ENCODE peak calls at places on chromosomes 5 and 9, in five cellular contexts. One of them, this sample, is unnamed.

GRCh38 chr9:127112056-127112455 is 10.4 kb downstream of the ANGPTL2 start:
- DNase-seq in A549: no peak
- DNase-seq in heart left ventricle: peak; percentile 79
- DNase-seq in mucosa of descending colon: no peak
- DNase-seq in cardiac muscle cell: no peak
- DNase-seq in this sample: no peak

GRCh38 chr5:154308457-154309360 is 118.2 kb downstream of the GALNT10 start:
- DNase-seq in heart left ventricle: no peak
- DNase-seq in mucosa of descending colon: no peak
- DNase-seq in cardiac muscle cell: no peak
- DNase-seq in A549: peak; percentile 44
- DNase-seq in this sample: peak; percentile 32

GRCh38 chr5:134100283-134101011 is 14.0 kb upstream of the TCF7 start:
- DNase-seq in heart left ventricle: no peak
- DNase-seq in cardiac muscle cell: no peak
- DNase-seq in mucosa of descending colon: peak; percentile 38
- DNase-seq in A549: no peak
- DNase-seq in this sample: peak; percentile 68

GRCh38 chr5:114010362-114010761 is 351.5 kb upstream of the KCNN2 start:
- DNase-seq in cardiac muscle cell: no peak
- DNase-seq in A549: no peak
- DNase-seq in heart left ventricle: no peak
- DNase-seq in mucosa of descending colon: no peak
- DNase-seq in this sample: no peak

GRCh38 chr9:23117621-23118020 is 671.0 kb downstream of the DMRTA1 start:
- DNase-seq in mucosa of descending colon: no peak
- DNase-seq in cardiac muscle cell: peak; percentile 8
- DNase-seq in A549: no peak
- DNase-seq in heart left ventricle: no peak
- DNase-seq in this sample: no peak

GRCh38 chr5:146877178-146877681 is 1.3 kb downstream of the PPP2R2B start:
- DNase-seq in mucosa of descending colon: no peak
- DNase-seq in heart left ventricle: no peak
- DNase-seq in A549: no peak
- DNase-seq in cardiac muscle cell: peak; percentile 16
- DNase-seq in this sample: no peak

GRCh38 chr9:112029921-112030444 is 133.4 kb downstream of the UGCG start:
- DNase-seq in A549: peak; percentile 67
- DNase-seq in heart left ventricle: no peak
- DNase-seq in mucosa of descending colon: no peak
- DNase-seq in cardiac muscle cell: peak; percentile 14
- DNase-seq in this sample: no peak

GRCh38 chr5:33788922-33789321 is 102.9 kb downstream of the ADAMTS12 start:
- DNase-seq in A549: no peak
- DNase-seq in cardiac muscle cell: no peak
- DNase-seq in mucosa of descending colon: no peak
- DNase-seq in heart left ventricle: no peak
- DNase-seq in this sample: no peak

GRCh38 chr9:107000218-107000617 is 137.3 kb downstream of the ZNF462 start:
- DNase-seq in mucosa of descending colon: no peak
- DNase-seq in A549: no peak
- DNase-seq in heart left ventricle: no peak
- DNase-seq in cardiac muscle cell: no peak
- DNase-seq in this sample: no peak

GRCh38 chr9:22622823-22623222 is 176.2 kb downstream of the DMRTA1 start:
- DNase-seq in mucosa of descending colon: peak; percentile 3
- DNase-seq in heart left ventricle: no peak
- DNase-seq in cardiac muscle cell: no peak
- DNase-seq in A549: no peak
- DNase-seq in this sample: no peak

GRCh38 chr9:2180171-2180570 is 165.0 kb downstream of the SMARCA2 start:
- DNase-seq in cardiac muscle cell: no peak
- DNase-seq in mucosa of descending colon: no peak
- DNase-seq in A549: no peak
- DNase-seq in heart left ventricle: no peak
- DNase-seq in this sample: no peak

GRCh38 chr9:21802418-21803000 is at the start of gene MTAP:
- DNase-seq in A549: peak; percentile 89
- DNase-seq in cardiac muscle cell: peak; percentile 94
- DNase-seq in heart left ventricle: peak; percentile 93
- DNase-seq in mucosa of descending colon: peak; percentile 90
- DNase-seq in this sample: peak; percentile 94

GRCh38 chr5:146107901-146108300 is 2.5 kb upstream of the PLAC8L1 start:
- DNase-seq in heart left ventricle: no peak
- DNase-seq in A549: no peak
- DNase-seq in cardiac muscle cell: no peak
- DNase-seq in mucosa of descending colon: no peak
- DNase-seq in this sample: no peak

GRCh38 chr5:158727108-158727507 is 372.6 kb downstream of the EBF1 start:
- DNase-seq in heart left ventricle: no peak
- DNase-seq in cardiac muscle cell: no peak
- DNase-seq in mucosa of descending colon: no peak
- DNase-seq in A549: no peak
- DNase-seq in this sample: no peak

GRCh38 chr9:84301851-84302250 is 38.7 kb downstream of the SLC28A3 start:
- DNase-seq in heart left ventricle: no peak
- DNase-seq in mucosa of descending colon: no peak
- DNase-seq in A549: no peak
- DNase-seq in cardiac muscle cell: no peak
- DNase-seq in this sample: no peak

GRCh38 chr5:34484190-34484589 is 171.9 kb upstream of the RAI14 start:
- DNase-seq in A549: no peak
- DNase-seq in heart left ventricle: no peak
- DNase-seq in mucosa of descending colon: no peak
- DNase-seq in cardiac muscle cell: no peak
- DNase-seq in this sample: no peak

GRCh38 chr5:121707196-121707595 is 144.5 kb upstream of the FTMT start:
- DNase-seq in heart left ventricle: no peak
- DNase-seq in mucosa of descending colon: no peak
- DNase-seq in A549: no peak
- DNase-seq in cardiac muscle cell: no peak
- DNase-seq in this sample: no peak

GRCh38 chr5:116576043-116576713 is 1.6 kb upstream of the SEMA6A start:
- DNase-seq in heart left ventricle: peak; percentile 65
- DNase-seq in A549: peak; percentile 67
- DNase-seq in mucosa of descending colon: peak; percentile 68
- DNase-seq in cardiac muscle cell: peak; percentile 87
- DNase-seq in this sample: peak; percentile 89

GRCh38 chr9:133008824-133009223 is 22.0 kb upstream of the GTF3C5 start:
- DNase-seq in mucosa of descending colon: peak; percentile 49
- DNase-seq in A549: no peak
- DNase-seq in heart left ventricle: no peak
- DNase-seq in cardiac muscle cell: no peak
- DNase-seq in this sample: no peak

GRCh38 chr9:119078015-119078414 is 291.2 kb downstream of the BRINP1 start:
- DNase-seq in heart left ventricle: no peak
- DNase-seq in A549: no peak
- DNase-seq in cardiac muscle cell: no peak
- DNase-seq in mucosa of descending colon: no peak
- DNase-seq in this sample: no peak

GRCh38 chr9:83108208-83108607 is 45.3 kb upstream of the RASEF start:
- DNase-seq in cardiac muscle cell: no peak
- DNase-seq in heart left ventricle: no peak
- DNase-seq in A549: no peak
- DNase-seq in mucosa of descending colon: no peak
- DNase-seq in this sample: no peak

GRCh38 chr5:1316941-1317340 is 22.1 kb upstream of the TERT start:
- DNase-seq in cardiac muscle cell: no peak
- DNase-seq in A549: no peak
- DNase-seq in heart left ventricle: no peak
- DNase-seq in mucosa of descending colon: no peak
- DNase-seq in this sample: no peak

GRCh38 chr5:1317921-1318565 is 23.2 kb upstream of the TERT start:
- DNase-seq in heart left ventricle: no peak
- DNase-seq in mucosa of descending colon: no peak
- DNase-seq in A549: no peak
- DNase-seq in cardiac muscle cell: no peak
- DNase-seq in this sample: no peak

GRCh38 chr5:1315709-1316587 is 21.1 kb upstream of the TERT start:
- DNase-seq in cardiac muscle cell: no peak
- DNase-seq in heart left ventricle: no peak
- DNase-seq in mucosa of descending colon: peak; percentile 93
- DNase-seq in A549: no peak
- DNase-seq in this sample: no peak

GRCh38 chr5:1315018-1315708 is 20.3 kb upstream of the TERT start:
- DNase-seq in mucosa of descending colon: no peak
- DNase-seq in cardiac muscle cell: no peak
- DNase-seq in heart left ventricle: no peak
- DNase-seq in A549: no peak
- DNase-seq in this sample: no peak

DNA sequence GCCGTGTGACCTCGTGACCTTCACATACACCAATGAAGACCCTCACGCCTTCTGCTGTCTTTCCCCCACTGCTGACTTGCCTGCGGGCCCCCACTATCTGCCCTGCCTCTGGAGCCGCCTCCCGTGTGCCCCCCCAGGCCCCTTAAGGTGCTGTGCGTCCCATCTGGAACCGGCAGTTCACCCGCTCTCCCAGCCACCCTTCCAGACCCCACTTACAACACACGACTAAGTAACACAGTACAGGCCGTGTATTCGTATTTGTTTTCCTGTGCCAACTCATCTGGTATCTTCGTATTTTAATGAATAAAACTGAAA is 21.7 kb upstream of the TERT start:
- DNase-seq in heart left ventricle: no peak
- DNase-seq in cardiac muscle cell: no peak
- DNase-seq in A549: no peak
- DNase-seq in mucosa of descending colon: no peak
- DNase-seq in this sample: no peak
- H3K4me1 ChIP-seq in heart left ventricle: no peaks in the 10 kb centered on the region
- H3K4me1 ChIP-seq in cardiac muscle cell: no peaks in the 10 kb centered on the region
- H3K4me1 ChIP-seq in A549: peaks cover 13% of the 10 kb centered on the region
- H3K4me1 ChIP-seq in mucosa of descending colon: peaks cover 41% of the 10 kb centered on the region
- H3K4me1 ChIP-seq in this sample: no peaks in the 10 kb centered on the region

GRCh38 chr5:160968480-160968879 is 116.5 kb upstream of the ATP10B start:
- DNase-seq in mucosa of descending colon: no peak
- DNase-seq in heart left ventricle: no peak
- DNase-seq in A549: no peak
- DNase-seq in cardiac muscle cell: no peak
- DNase-seq in this sample: no peak

DNA sequence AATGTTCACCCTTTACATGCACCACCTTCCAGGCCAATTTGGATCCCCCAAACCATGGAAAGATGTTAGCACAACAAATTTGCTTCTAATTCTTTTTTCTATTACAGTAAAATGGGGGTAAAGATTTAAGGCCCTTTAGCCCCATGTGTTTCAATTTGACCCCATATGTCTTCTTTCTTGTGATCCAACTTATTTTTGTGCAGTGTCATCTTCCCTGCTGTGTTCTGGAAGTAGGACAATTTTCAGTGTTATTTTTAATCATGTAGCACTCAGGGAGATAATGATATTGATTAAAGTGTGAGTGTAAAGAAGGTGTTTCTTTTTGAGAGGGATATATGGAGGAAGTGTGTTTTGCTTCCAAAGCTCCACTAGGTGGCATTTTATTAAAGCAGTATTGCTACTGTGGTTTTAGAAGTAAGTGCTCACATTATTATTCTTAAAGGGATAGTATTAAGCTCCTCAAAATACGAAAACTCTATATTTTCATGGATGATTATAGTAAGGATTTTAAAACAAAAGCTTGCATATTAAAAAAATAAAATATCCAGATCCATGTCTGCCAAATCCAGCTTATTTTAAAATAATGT is 118.7 kb upstream of the ATP10B start:
- DNase-seq in cardiac muscle cell: peak; percentile 52
- DNase-seq in heart left ventricle: no peak
- DNase-seq in A549: no peak
- DNase-seq in mucosa of descending colon: no peak
- DNase-seq in this sample: no peak
- TF ChIP-seq CTCF in cardiac muscle cell: no peak
- TF ChIP-seq CTCF in heart left ventricle: peak; percentile 7
- TF ChIP-seq CTCF in A549: no peak
- TF ChIP-seq CTCF in mucosa of descending colon: no peak
- TF ChIP-seq CTCF in this sample: peak; percentile 32

GRCh38 chr9:89444212-89444611 is 53.7 kb downstream of the SEMA4D start:
- DNase-seq in heart left ventricle: no peak
- DNase-seq in A549: no peak
- DNase-seq in mucosa of descending colon: no peak
- DNase-seq in cardiac muscle cell: peak; percentile 45
- DNase-seq in this sample: no peak

GRCh38 chr9:89442501-89442978 is 55.4 kb downstream of the SEMA4D start:
- DNase-seq in heart left ventricle: no peak
- DNase-seq in cardiac muscle cell: no peak
- DNase-seq in A549: no peak
- DNase-seq in mucosa of descending colon: no peak
- DNase-seq in this sample: no peak

GRCh38 chr9:89441655-89441970 is 56.3 kb downstream of the SEMA4D start:
- DNase-seq in cardiac muscle cell: no peak
- DNase-seq in heart left ventricle: no peak
- DNase-seq in mucosa of descending colon: no peak
- DNase-seq in A549: no peak
- DNase-seq in this sample: no peak

GRCh38 chr9:89442016-89442415 is 55.9 kb downstream of the SEMA4D start:
- DNase-seq in A549: no peak
- DNase-seq in cardiac muscle cell: no peak
- DNase-seq in heart left ventricle: no peak
- DNase-seq in mucosa of descending colon: no peak
- DNase-seq in this sample: no peak

GRCh38 chr9:89442981-89443817 is 54.7 kb downstream of the SEMA4D start:
- DNase-seq in heart left ventricle: no peak
- DNase-seq in mucosa of descending colon: no peak
- DNase-seq in A549: no peak
- DNase-seq in cardiac muscle cell: no peak
- DNase-seq in this sample: peak; percentile 47
- H3K4me3 ChIP-seq in heart left ventricle: no peak overlapping the region
- H3K4me3 ChIP-seq in mucosa of descending colon: no peak overlapping the region
- H3K4me3 ChIP-seq in A549: no peak overlapping the region
- H3K4me3 ChIP-seq in cardiac muscle cell: no peak overlapping the region
- H3K4me3 ChIP-seq in this sample: no peak overlapping the region

DNA sequence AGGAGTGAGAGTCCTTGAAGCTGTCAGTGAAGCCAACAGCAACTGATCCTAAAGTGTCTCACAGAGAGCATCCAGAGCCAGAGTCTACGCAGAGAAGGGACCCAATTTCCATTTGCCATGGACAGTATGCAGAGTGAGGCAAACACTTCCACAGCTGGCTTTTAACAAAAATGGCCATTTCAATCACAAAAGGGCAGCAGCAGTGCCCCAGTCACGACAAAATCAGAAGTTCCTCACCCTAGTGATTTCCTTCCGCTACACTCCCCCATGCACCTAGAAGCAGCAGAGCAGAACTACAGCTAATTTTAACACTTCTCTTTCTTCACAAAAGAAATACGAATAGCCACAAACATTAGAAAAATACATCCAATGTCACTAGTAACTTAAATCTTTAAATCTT is 27.9 kb downstream of the FBXW11 start:
- DNase-seq in cardiac muscle cell: no peak
- DNase-seq in heart left ventricle: no peak
- DNase-seq in mucosa of descending colon: no peak
- DNase-seq in A549: no peak
- DNase-seq in this sample: no peak
- H3K4me1 ChIP-seq in cardiac muscle cell: peaks cover 13% of the 10 kb centered on the region
- H3K4me1 ChIP-seq in heart left ventricle: peaks cover 20% of the 10 kb centered on the region
- H3K4me1 ChIP-seq in mucosa of descending colon: no peaks in the 10 kb centered on the region
- H3K4me1 ChIP-seq in A549: peaks cover 15% of the 10 kb centered on the region
- H3K4me1 ChIP-seq in this sample: no peaks in the 10 kb centered on the region

This sample was measured in BE2C.